ENCODE peak calls at places on chromosomes 7 and 10, in eight cellular contexts. J is tibial nerve; V is CD8-positive, alpha-beta T cell; R is body of pancreas; N is pancreas; Q is effector memory CD4-positive, alpha-beta T cell; U is spleen; P is brain microvascular endothelial cell. I is an unnamed sample.

GRCh38 chr7:96982586-96982985 is 22.8 kb upstream of the DLX6 start:
- DNase-seq in V (no peak), U (no peak), R (no peak), Q (no peak), J (no peak), N (no peak), P (no peak), I (no peak)

GRCh38 chr10:90871279-90871760 is 454 bp upstream of the RPP30 start:
- DNase-seq in R (peak; percentile 37), V (peak; percentile 20), Q (peak; percentile 5), P (peak; percentile 83), J (no peak), N (no peak), U (no peak), I (peak; percentile 42)

GRCh38 chr10:65769828-65770227 is 1156.0 kb upstream of the LRRTM3 start:
- DNase-seq in Q (no peak), V (no peak), R (no peak), U (no peak), N (no peak), J (no peak), P (peak; percentile 31), I (no peak)

GRCh38 chr10:28125701-28126100 is 126.8 kb upstream of the ODAD2 start:
- DNase-seq in Q (no peak), P (peak; percentile 16), U (no peak), V (no peak), J (no peak), R (no peak), N (no peak), I (no peak)

GRCh38 chr7:30595461-30596042 is 874 bp downstream of the GARS1 start:
- DNase-seq in P (no peak), N (no peak), Q (no peak), J (no peak), U (no peak), R (no peak), V (no peak), I (no peak)

GRCh38 chr10:94361161-94361794 is 1.5 kb downstream of the NOC3L start:
- DNase-seq in Q (no peak), P (no peak), J (no peak), V (no peak), N (no peak), U (no peak), R (peak; percentile 68), I (no peak)

GRCh38 chr7:3065724-3066143 is 22.1 kb upstream of the CARD11 start:
- DNase-seq in Q (peak; percentile 16), N (peak; percentile 70), V (peak; percentile 57), J (no peak), P (peak; percentile 14), R (peak; percentile 74), U (peak; percentile 83), I (peak; percentile 18)

GRCh38 chr10:57338823-57339558 is 928.7 kb downstream of the IPMK start:
- DNase-seq in V (no peak), U (no peak), P (peak; percentile 36), R (peak; percentile 8), Q (no peak), J (no peak), N (no peak), I (no peak)

GRCh38 chr7:127792528-127793342 is 140.7 kb downstream of the SND1 start:
- DNase-seq in P (no peak), V (peak; percentile 22), R (peak; percentile 46), U (no peak), J (no peak), N (no peak), Q (no peak), I (no peak)

GRCh38 chr10:91289295-91289694 is 68.8 kb downstream of the PCGF5 start:
- DNase-seq in J (no peak), V (no peak), R (no peak), N (no peak), U (no peak), P (no peak), Q (no peak), I (no peak)

GRCh38 chr10:5963591-5963990 is 13.8 kb downstream of the IL15RA start:
- DNase-seq in J (no peak), V (no peak), N (peak; percentile 31), Q (no peak), U (no peak), P (no peak), R (no peak), I (no peak)

GRCh38 chr10:52668024-52668423 is 104.6 kb downstream of the MBL2 start:
- DNase-seq in N (no peak), J (no peak), Q (no peak), V (no peak), U (no peak), P (peak; percentile 10), R (no peak), I (no peak)

GRCh38 chr10:110460111-110460809 is 37.4 kb upstream of the DUSP5 start:
- DNase-seq in Q (peak; percentile 4), P (peak; percentile 16), J (no peak), U (peak; percentile 81), N (no peak), R (peak; percentile 49), V (peak; percentile 15), I (peak; percentile 34)

GRCh38 chr10:123993534-123994416 is 99.6 kb downstream of the CHST15 start:
- DNase-seq in R (no peak), Q (no peak), U (no peak), N (no peak), V (peak; percentile 4), P (no peak), J (no peak), I (no peak)

GRCh38 chr10:52119507-52119906 is 194.6 kb upstream of the DKK1 start:
- DNase-seq in V (no peak), R (no peak), Q (no peak), P (no peak), J (no peak), U (no peak), N (no peak), I (no peak)

GRCh38 chr7:111076205-111076604 is 14.7 kb upstream of the LRRN3 start:
- DNase-seq in Q (no peak), V (no peak), P (peak; percentile 66), N (no peak), J (no peak), U (no peak), R (no peak), I (no peak)

GRCh38 chr10:43076876-43077420 is at the start of gene RET:
- DNase-seq in P (no peak), J (no peak), N (peak; percentile 70), Q (no peak), V (no peak), U (no peak), R (peak; percentile 67), I (peak; percentile 18)

GRCh38 chr10:109386101-109386500 is 537.2 kb downstream of the XPNPEP1 start:
- DNase-seq in R (no peak), V (no peak), Q (no peak), U (no peak), J (no peak), N (no peak), P (no peak), I (no peak)

GRCh38 chr10:314871-315270 is 179.6 kb downstream of the ZMYND11 start:
- DNase-seq in Q (no peak), P (no peak), U (no peak), R (no peak), N (no peak), V (no peak), J (no peak), I (no peak)

GRCh38 chr10:76962851-76963250 is 674.8 kb downstream of the KCNMA1 start:
- DNase-seq in N (no peak), R (no peak), J (no peak), P (no peak), Q (no peak), V (no peak), U (no peak), I (no peak)

GRCh38 chr7:15495170-15495569 is 66.6 kb downstream of the AGMO start:
- DNase-seq in V (no peak), P (no peak), J (no peak), U (no peak), Q (no peak), N (no peak), R (no peak), I (no peak)

GRCh38 chr10:31317652-31318381 is 1.2 kb upstream of the ZEB1 start:
- DNase-seq in V (peak; percentile 74), P (no peak), N (peak; percentile 76), J (no peak), R (peak; percentile 75), Q (no peak), U (peak; percentile 95), I (no peak)

GRCh38 chr10:131760416-131761166 is 140.2 kb upstream of the PPP2R2D start:
- DNase-seq in P (no peak), Q (no peak), U (no peak), J (no peak), V (no peak), N (no peak), R (no peak), I (no peak)

GRCh38 chr10:87776328-87776727 is 41.7 kb downstream of the ATAD1 start:
- DNase-seq in R (no peak), P (no peak), U (no peak), V (no peak), Q (no peak), N (no peak), J (no peak), I (no peak)
- H3K36me3 ChIP-seq in R (no peaks in the 10 kb centered on the region), P (peaks cover 2% of the 10 kb centered on the region), U (no peaks in the 10 kb centered on the region), V (peaks cover 10% of the 10 kb centered on the region), Q (peaks cover 25% of the 10 kb centered on the region), N (no peaks in the 10 kb centered on the region), J (no peaks in the 10 kb centered on the region), I (peaks cover 9% of the 10 kb centered on the region)

GRCh38 chr7:134778941-134779740 is at the start of gene CALD1:
- DNase-seq in P (peak; percentile 100), R (peak; percentile 55), V (no peak), U (no peak), J (peak; percentile 52), Q (no peak), N (peak; percentile 52), I (peak; percentile 85)
- H3K36me3 ChIP-seq in P (peaks cover 23% of the 10 kb centered on the region), R (no peaks in the 10 kb centered on the region), V (no peaks in the 10 kb centered on the region), U (no peaks in the 10 kb centered on the region), J (no peaks in the 10 kb centered on the region), Q (no peaks in the 10 kb centered on the region), N (no peaks in the 10 kb centered on the region), I (no peaks in the 10 kb centered on the region)

GRCh38 chr7:101952355-101953247 is 135.2 kb downstream of the CUX1 start:
- DNase-seq in P (peak; percentile 38), J (no peak), U (no peak), Q (no peak), R (no peak), N (no peak), V (no peak), I (no peak)
- H3K36me3 ChIP-seq in P (no peaks in the 10 kb centered on the region), J (no peaks in the 10 kb centered on the region), U (no peaks in the 10 kb centered on the region), Q (no peaks in the 10 kb centered on the region), R (no peaks in the 10 kb centered on the region), N (no peaks in the 10 kb centered on the region), V (no peaks in the 10 kb centered on the region), I (no peaks in the 10 kb centered on the region)

GRCh38 chr10:78011065-78011464 is 18.2 kb downstream of the POLR3A start:
- DNase-seq in Q (no peak), N (no peak), P (no peak), J (no peak), V (no peak), R (no peak), U (no peak), I (no peak)
- H3K36me3 ChIP-seq in Q (peaks cover 90% of the 10 kb centered on the region), N (peaks cover 24% of the 10 kb centered on the region), P (peaks cover 80% of the 10 kb centered on the region), J (peaks cover 35% of the 10 kb centered on the region), V (peaks cover 60% of the 10 kb centered on the region), R (peaks cover 19% of the 10 kb centered on the region), U (peaks cover 6% of the 10 kb centered on the region), I (peaks cover 76% of the 10 kb centered on the region)